ENCODE peak calls at places on chromosomes 16 and 17, in eight cellular contexts. R is OCI-LY7, S is esophagus squamous epithelium, B is cardiac fibroblast, F is uterus, U is transverse colon, H is cardiac muscle cell, A is AG04450. P is an unnamed sample.

GRCh38 chr17:43745541-43745940 is 13.1 kb downstream of the SOST start:
- DNase-seq in S (no peak), F (no peak), B (no peak), R (no peak), U (no peak), A (no peak), H (no peak), P (no peak)

GRCh38 chr16:18013863-18014262 is 322.7 kb downstream of the NPIPA8 start:
- DNase-seq in R (no peak), H (no peak), A (no peak), B (no peak), U (no peak), S (no peak), F (no peak), P (no peak)

GRCh38 chr16:14249291-14250032 is 178.3 kb downstream of the MRTFB start:
- DNase-seq in B (peak; percentile 64), A (no peak), U (peak; percentile 35), H (peak; percentile 47), R (peak; percentile 62), F (peak; percentile 48), S (no peak), P (peak; percentile 22)

GRCh38 chr16:83995756-83996155 is 27.7 kb downstream of the NECAB2 start:
- DNase-seq in R (no peak), F (no peak), B (no peak), H (peak; percentile 89), S (no peak), U (peak; percentile 17), A (no peak), P (no peak)

GRCh38 chr17:64707077-64707591 is 45.0 kb upstream of the SMURF2 start:
- DNase-seq in A (peak; percentile 99), B (peak; percentile 100), S (peak; percentile 14), R (no peak), H (peak; percentile 21), F (peak; percentile 79), U (peak; percentile 89), P (no peak)

GRCh38 chr16:55045329-55046145 is 114.9 kb downstream of the IRX5 start:
- DNase-seq in A (no peak), R (no peak), S (no peak), F (no peak), B (no peak), H (no peak), U (no peak), P (no peak)

GRCh38 chr16:3283525-3284447 is 495 bp downstream of the ZNF263 start:
- DNase-seq in S (no peak), H (no peak), F (no peak), U (no peak), A (no peak), B (peak; percentile 9), R (no peak), P (no peak)

GRCh38 chr17:44354582-44355309 is 8.9 kb downstream of the FAM171A2 start:
- DNase-seq in F (peak; percentile 27), S (no peak), U (peak; percentile 69), A (no peak), B (no peak), R (peak; percentile 66), H (peak; percentile 79), P (no peak)

GRCh38 chr17:32264823-32265191 is 825 bp upstream of the RHBDL3 start:
- DNase-seq in S (no peak), B (no peak), R (no peak), A (no peak), H (no peak), U (no peak), F (no peak), P (no peak)
- TF ChIP-seq CTCF in S (no peak), B (no peak), R (no peak), A (no peak), H (no peak), U (no peak), F (no peak), P (no peak)

DNA sequence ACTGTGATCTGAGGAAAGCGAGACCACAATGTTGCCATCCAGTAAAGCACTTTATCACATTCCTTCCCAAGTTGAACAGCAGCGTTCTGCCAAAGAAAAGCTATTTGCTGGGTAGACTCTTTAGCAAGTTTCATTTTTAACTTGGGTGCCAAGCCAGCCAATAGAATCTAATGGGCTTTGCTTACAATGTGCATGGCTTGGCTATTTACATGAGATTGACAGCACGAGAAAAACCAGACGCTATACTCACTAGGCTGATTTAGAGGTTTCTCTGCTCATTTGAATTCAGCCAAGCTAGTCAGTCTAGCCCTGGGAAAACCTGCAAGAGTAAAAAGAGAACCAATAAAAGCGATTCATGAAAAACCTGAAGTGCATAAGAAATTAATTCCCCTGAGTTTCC is 108.9 kb downstream of the CDH13 start:
- DNase-seq in S (no peak), U (no peak), A (no peak), R (no peak), F (no peak), B (no peak), H (peak; percentile 82), P (no peak)
- H3K4me3 ChIP-seq in S (no peak overlapping the region), U (no peak overlapping the region), A (no peak overlapping the region), R (no peak overlapping the region), F (no peak overlapping the region), B (no peak overlapping the region), H (no peak overlapping the region), P (no peak overlapping the region)

GRCh38 chr16:30902070-30902972 is 5.9 kb downstream of the CTF1 start:
- DNase-seq in A (no peak), H (peak; percentile 89), B (peak; percentile 59), F (peak; percentile 74), S (no peak), R (no peak), U (peak; percentile 74), P (no peak)
- TF ChIP-seq CTCF in A (no peak), H (no peak), B (no peak), F (peak; percentile 93), S (peak; percentile 65), R (no peak), U (peak; percentile 42), P (peak; percentile 39)

GRCh38 chr17:10606110-10606509 is 51.0 kb downstream of the MYH3 start:
- DNase-seq in S (no peak), H (no peak), A (no peak), U (no peak), R (no peak), F (no peak), B (no peak), P (no peak)
- H3K4me3 ChIP-seq in S (no peak overlapping the region), H (no peak overlapping the region), A (no peak overlapping the region), U (no peak overlapping the region), R (no peak overlapping the region), F (no peak overlapping the region), B (no peak overlapping the region), P (no peak overlapping the region)

GRCh38 chr17:27295945-27296344 is 2.0 kb downstream of the WSB1 start:
- DNase-seq in B (peak; percentile 30), U (no peak), A (no peak), S (no peak), F (no peak), R (no peak), H (no peak), P (no peak)

GRCh38 chr17:27293359-27293897 is 486 bp upstream of the WSB1 start:
- DNase-seq in H (no peak), B (no peak), U (no peak), F (peak; percentile 41), A (no peak), R (peak; percentile 10), S (no peak), P (no peak)

GRCh38 chr17:27294689-27295630 is 1.0 kb downstream of the WSB1 start:
- DNase-seq in F (peak; percentile 52), U (peak; percentile 76), H (peak; percentile 76), S (peak; percentile 24), R (peak; percentile 59), B (peak; percentile 91), A (no peak), P (peak; percentile 63)

GRCh38 chr17:27296427-27296979 is 2.6 kb downstream of the WSB1 start:
- DNase-seq in H (no peak), R (no peak), A (peak; percentile 38), S (no peak), U (no peak), F (no peak), B (peak; percentile 85), P (no peak)

GRCh38 chr17:27293898-27294688 is at the start of gene WSB1:
- DNase-seq in H (peak; percentile 95), R (peak; percentile 95), A (peak; percentile 73), F (peak; percentile 95), U (peak; percentile 94), S (peak; percentile 78), B (peak; percentile 90), P (peak; percentile 60)
- TF ChIP-seq CTCF in H (no peak), R (peak; percentile 39), A (no peak), F (peak; percentile 31), U (no peak), S (peak; percentile 12), B (no peak), P (no peak)

GRCh38 chr17:55321507-55322064 is 56.8 kb downstream of the HLF start:
- DNase-seq in B (no peak), H (no peak), S (no peak), A (no peak), R (no peak), U (no peak), F (no peak), P (no peak)
- H3K4me3 ChIP-seq in B (no peak overlapping the region), H (no peak overlapping the region), S (peak overlapping the region; percentile 16), A (peak overlapping the region; percentile 5), R (no peak overlapping the region), U (no peak overlapping the region), F (no peak overlapping the region), P (no peak overlapping the region)

GRCh38 chr16:81585785-81586184 is 141.2 kb downstream of the CMIP start:
- DNase-seq in U (no peak), A (no peak), H (peak; percentile 12), R (no peak), F (no peak), B (peak; percentile 8), S (no peak), P (no peak)

GRCh38 chr16:81586421-81586820 is 141.8 kb downstream of the CMIP start:
- DNase-seq in B (no peak), U (no peak), A (no peak), R (no peak), S (no peak), H (peak; percentile 35), F (no peak), P (no peak)

GRCh38 chr16:81581107-81581506 is 136.5 kb downstream of the CMIP start:
- DNase-seq in A (no peak), B (peak; percentile 36), S (no peak), H (no peak), U (peak; percentile 76), F (no peak), R (no peak), P (no peak)

GRCh38 chr16:81583893-81584705 is 139.5 kb downstream of the CMIP start:
- DNase-seq in H (no peak), A (peak; percentile 58), S (no peak), F (no peak), B (peak; percentile 8), R (no peak), U (peak; percentile 68), P (no peak)

DNA sequence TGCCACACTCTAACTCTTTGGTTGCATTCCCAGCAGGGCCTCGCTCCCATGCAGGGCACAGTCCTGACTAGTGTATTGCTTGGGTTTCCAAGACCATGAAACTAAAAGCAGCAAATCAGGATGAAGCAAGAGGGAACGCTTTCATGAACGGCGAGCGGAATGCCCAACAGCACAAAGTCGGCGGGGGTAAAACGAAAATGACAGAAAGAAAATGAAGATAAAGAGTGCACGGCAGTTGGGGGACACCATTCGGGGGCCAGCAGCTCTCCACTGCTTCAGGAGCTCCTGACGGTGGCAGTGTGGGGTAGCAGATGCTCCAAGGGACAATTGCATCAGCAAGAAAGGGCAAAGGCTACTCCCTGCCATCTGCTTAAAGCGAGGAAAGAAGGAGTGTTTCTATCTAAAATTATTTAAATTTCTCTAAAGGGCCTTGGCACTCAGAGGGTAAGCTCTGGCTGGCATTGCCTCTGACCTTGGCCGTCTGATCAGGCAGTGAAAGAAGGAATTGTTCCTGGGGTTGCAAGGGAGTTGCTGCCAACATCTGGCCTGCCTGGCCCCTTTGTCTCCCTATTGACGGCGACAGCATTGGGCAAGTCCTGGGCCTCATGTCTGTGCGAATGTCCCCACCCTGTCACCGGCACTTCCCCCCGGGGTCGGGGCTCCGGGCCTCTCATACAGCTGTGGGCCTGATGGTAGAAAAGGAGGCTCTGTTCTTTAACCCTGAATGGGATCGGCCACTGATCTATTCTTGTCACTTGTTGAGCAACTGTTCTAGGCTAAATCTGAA is 138.2 kb downstream of the CMIP start:
- DNase-seq in F (no peak), B (no peak), R (no peak), A (no peak), H (no peak), S (no peak), U (no peak), P (no peak)
- TF ChIP-seq CTCF in F (no peak), B (no peak), R (no peak), A (no peak), H (peak; percentile 24), S (peak; percentile 24), U (no peak), P (peak; percentile 4)